ENCODE peak calls at places on chromosomes 13 and 19, in six cellular contexts. A, W, G, Z, F and U are unnamed samples.

GRCh38 chr13:51727634-51728274 is 76.2 kb downstream of the DHRS12 start:
- DNase-seq in A (no peak), W (no peak), G (no peak), Z (no peak), F (no peak), U (no peak)

GRCh38 chr13:28603033-28603664 is 55.8 kb upstream of the POMP start:
- DNase-seq in A (no peak), W (no peak), G (no peak), Z (no peak), F (no peak), U (no peak)

GRCh38 chr13:78326608-78327007 is 276.7 kb downstream of the POU4F1 start:
- DNase-seq in A (no peak), W (no peak), G (no peak), Z (no peak), F (no peak), U (no peak)

GRCh38 chr19:1063030-1063908 is 3.7 kb upstream of the ARHGAP45 start:
- DNase-seq in A (peak; percentile 90), W (no peak), G (no peak), Z (peak; percentile 60), F (no peak), U (peak; percentile 83)

GRCh38 chr13:41274881-41275280 is 11.5 kb upstream of the MTRF1 start:
- DNase-seq in A (no peak), W (no peak), G (no peak), Z (no peak), F (no peak), U (no peak)

GRCh38 chr19:10420444-10421239 is at the start of gene PDE4A:
- DNase-seq in A (peak; percentile 89), W (no peak), G (no peak), Z (no peak), F (no peak), U (peak; percentile 86)

GRCh38 chr13:110519046-110519445 is 42.5 kb downstream of the RAB20 start:
- DNase-seq in A (no peak), W (no peak), G (no peak), Z (no peak), F (no peak), U (no peak)

GRCh38 chr13:114112231-114112825 is 20.1 kb downstream of the RASA3 start:
- DNase-seq in A (no peak), W (no peak), G (peak; percentile 39), Z (peak; percentile 51), F (no peak), U (no peak)

GRCh38 chr19:29528350-29528945 is 2.7 kb downstream of the VSTM2B start:
- DNase-seq in A (peak; percentile 50), W (peak; percentile 76), G (peak; percentile 57), Z (peak; percentile 79), F (no peak), U (peak; percentile 86)

GRCh38 chr13:20192470-20193141 is at the start of gene GJB2:
- DNase-seq in A (no peak), W (no peak), G (no peak), Z (no peak), F (no peak), U (no peak)

GRCh38 chr13:114148521-114148855 is 16.1 kb upstream of the RASA3 start:
- DNase-seq in A (no peak), W (no peak), G (no peak), Z (no peak), F (no peak), U (peak; percentile 93)

GRCh38 chr13:51912091-51912490 is 50.3 kb downstream of the CCDC70 start:
- DNase-seq in A (peak; percentile 23), W (peak; percentile 44), G (no peak), Z (no peak), F (peak; percentile 1), U (no peak)

GRCh38 chr13:76845865-76846264 is 40.3 kb downstream of the KCTD12 start:
- DNase-seq in A (no peak), W (no peak), G (no peak), Z (no peak), F (no peak), U (no peak)

GRCh38 chr19:30842926-30843325 is 470.7 kb downstream of the ZNF536 start:
- DNase-seq in A (no peak), W (no peak), G (no peak), Z (no peak), F (no peak), U (no peak)

GRCh38 chr13:57630661-57631606 is 610 bp upstream of the PCDH17 start:
- DNase-seq in A (no peak), W (no peak), G (peak; percentile 67), Z (no peak), F (no peak), U (peak; percentile 7)

GRCh38 chr13:86020350-86021002 is 221.3 kb upstream of the SLITRK6 start:
- DNase-seq in A (no peak), W (no peak), G (peak; percentile 90), Z (no peak), F (peak; percentile 87), U (no peak)

GRCh38 chr13:30832845-30833332 is 73.2 kb upstream of the MEDAG start:
- DNase-seq in A (no peak), W (no peak), G (peak; percentile 74), Z (peak; percentile 72), F (no peak), U (peak; percentile 85)

GRCh38 chr19:435056-435706 is 25.7 kb downstream of the SHC2 start:
- DNase-seq in A (no peak), W (no peak), G (no peak), Z (no peak), F (no peak), U (no peak)

GRCh38 chr13:23081246-23081645 is 99.5 kb upstream of the SGCG start:
- DNase-seq in A (no peak), W (no peak), G (no peak), Z (no peak), F (no peak), U (no peak)

GRCh38 chr19:40607311-40607871 is 6.2 kb downstream of the LTBP4 start:
- DNase-seq in A (no peak), W (no peak), G (no peak), Z (no peak), F (no peak), U (no peak)

GRCh38 chr19:3481241-3482090 is 1.1 kb upstream of the SMIM24 start:
- DNase-seq in A (peak; percentile 64), W (no peak), G (no peak), Z (no peak), F (no peak), U (no peak)

GRCh38 chr13:33286143-33286542 is 588 bp upstream of the STARD13 start:
- DNase-seq in A (no peak), W (no peak), G (no peak), Z (no peak), F (no peak), U (no peak)

GRCh38 chr19:49019242-49019932 is 2.5 kb upstream of the LHB start:
- DNase-seq in A (peak; percentile 56), W (no peak), G (no peak), Z (peak; percentile 84), F (no peak), U (peak; percentile 68)

GRCh38 chr13:63481334-63481733 is 2065.7 kb upstream of the PCDH20 start:
- DNase-seq in A (no peak), W (no peak), G (peak; percentile 13), Z (no peak), F (no peak), U (no peak)

GRCh38 chr13:101399365-101399764 is 16.9 kb downstream of the NALCN start:
- DNase-seq in A (no peak), W (no peak), G (peak; percentile 59), Z (no peak), F (no peak), U (no peak)

GRCh38 chr19:30276312-30276884 is 95.8 kb upstream of the ZNF536 start:
- DNase-seq in A (no peak), W (no peak), G (no peak), Z (no peak), F (no peak), U (no peak)

GRCh38 chr19:48616491-48617056 is 1.7 kb upstream of the FAM83E start:
- DNase-seq in A (no peak), W (no peak), G (no peak), Z (no peak), F (no peak), U (no peak)

DNA sequence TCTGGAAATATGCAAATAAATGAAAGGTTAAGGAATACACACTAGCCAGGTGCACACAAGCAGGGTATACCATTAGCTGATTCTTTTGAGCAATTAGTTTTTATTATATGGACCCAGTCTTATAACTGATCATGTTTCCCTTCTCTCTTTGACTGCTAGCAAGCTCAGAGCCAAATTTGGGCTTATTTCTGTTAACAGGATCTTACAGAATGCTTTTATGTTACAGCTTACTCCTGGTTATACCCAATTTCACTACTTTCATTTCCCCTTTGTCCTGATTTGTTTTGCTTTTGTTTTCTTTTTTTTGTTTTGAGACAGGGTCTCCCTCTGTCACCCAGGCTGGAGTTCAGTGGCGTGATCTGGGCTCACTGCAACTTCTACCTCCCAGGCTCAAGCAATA is 12.9 kb upstream of the TPT1 start:
- DNase-seq in A (no peak), W (no peak), G (no peak), Z (no peak), F (no peak), U (no peak)
- TF ChIP-seq CTCF in A (no peak), W (no peak), G (no peak), Z (no peak), F (no peak), U (no peak)

DNA sequence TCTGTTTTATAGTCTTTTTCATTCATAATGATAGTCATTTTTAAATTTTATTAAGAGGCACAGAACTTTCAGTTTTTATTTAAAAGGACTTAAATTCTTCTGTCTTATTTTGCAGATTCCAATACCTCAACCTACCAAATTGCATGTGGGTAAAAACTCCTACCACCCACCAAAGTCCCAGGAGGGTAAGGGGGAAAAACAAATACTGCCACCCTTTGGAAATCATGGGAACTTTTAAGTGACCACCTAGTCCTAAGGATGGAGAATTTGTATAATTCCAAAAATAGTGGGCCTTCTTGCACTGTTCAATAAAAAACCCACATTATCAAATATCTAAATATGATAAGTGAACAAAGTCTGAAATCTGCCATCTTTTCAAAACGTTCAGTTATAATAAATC is 9.7 kb downstream of the SUPT20H start:
- DNase-seq in A (no peak), W (no peak), G (no peak), Z (no peak), F (no peak), U (no peak)
- TF ChIP-seq CTCF in A (peak; percentile 58), W (no peak), G (peak; percentile 14), Z (no peak), F (peak; percentile 28), U (peak; percentile 5)

DNA sequence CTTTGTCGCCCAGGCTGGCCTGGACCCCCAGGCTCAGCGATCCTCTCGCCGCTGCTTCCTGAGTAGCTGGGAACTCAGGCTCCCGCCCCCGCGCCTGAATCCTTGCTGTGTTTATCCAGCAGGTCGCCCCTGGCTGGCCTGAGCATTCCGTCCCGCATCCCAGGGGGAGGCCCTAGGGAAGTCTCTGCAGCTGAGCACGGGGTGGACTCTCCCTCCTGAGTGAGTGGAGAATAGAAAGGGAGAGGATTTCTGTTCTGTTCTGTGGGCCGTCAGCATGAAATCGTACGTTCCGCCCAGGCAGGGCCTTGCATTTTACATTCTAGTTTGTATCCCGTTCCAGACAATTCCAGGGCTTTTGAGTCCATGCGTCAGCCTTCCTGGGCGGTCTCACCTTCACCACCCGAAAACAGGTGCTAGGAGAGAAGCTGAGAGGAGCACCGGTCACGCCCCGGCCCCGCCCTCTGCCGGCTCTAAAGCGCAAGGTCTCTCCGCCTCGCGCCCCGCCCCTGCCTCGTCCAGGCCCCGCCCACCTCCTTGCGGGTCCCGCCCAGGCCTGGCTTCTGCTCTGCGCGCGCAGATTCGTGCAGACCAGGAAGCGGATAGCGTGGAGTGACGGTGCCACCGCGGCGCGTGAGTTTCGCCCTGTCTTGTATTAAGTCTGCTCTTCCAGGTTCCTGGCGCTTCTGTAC is at the start of gene ZNF761:
- DNase-seq in A (peak; percentile 92), W (peak; percentile 90), G (peak; percentile 91), Z (peak; percentile 98), F (peak; percentile 49), U (peak; percentile 97)
- TF ChIP-seq CTCF in A (peak; percentile 18), W (peak; percentile 36), G (peak; percentile 43), Z (peak; percentile 50), F (peak; percentile 23), U (peak; percentile 40)

GRCh38 chr19:42229263-42229854 is 9.2 kb downstream of the ZNF526 start:
- DNase-seq in A (no peak), W (no peak), G (no peak), Z (no peak), F (no peak), U (no peak)
- TF ChIP-seq CTCF in A (peak; percentile 44), W (no peak), G (no peak), Z (no peak), F (no peak), U (no peak)